ENCODE peak calls at places on chromosomes 11 and 22, in four cellular contexts. A is Calu3, Z is HL-60, K is stomach. E is an unnamed sample.

GRCh38 chr11:86483591-86484163 is 109.0 kb downstream of the CCDC81 start:
- DNase-seq in A (no peak), Z (no peak), K (no peak), E (no peak)

GRCh38 chr11:32987851-32988250 is 27.8 kb upstream of the DEPDC7 start:
- DNase-seq in A (no peak), Z (no peak), K (peak), E (no peak)

GRCh38 chr22:23781065-23781464 is 5.7 kb upstream of the SMARCB1 start:
- DNase-seq in A (no peak), Z (no peak), K (no peak), E (no peak)

GRCh38 chr11:8202428-8203160 is 33.8 kb upstream of the RIC3 start:
- DNase-seq in A (no peak), Z (no peak), K (no peak), E (no peak)

GRCh38 chr22:27488456-27489224 is 312.9 kb downstream of the MN1 start:
- DNase-seq in A (no peak), Z (no peak), K (peak), E (no peak)

GRCh38 chr11:116485425-116485824 is 287.4 kb downstream of the BUD13 start:
- DNase-seq in A (no peak), Z (no peak), K (no peak), E (no peak)

GRCh38 chr22:24996420-24996952 is 44.0 kb downstream of the KIAA1671 start:
- DNase-seq in A (peak), Z (no peak), K (no peak), E (peak)

GRCh38 chr22:19896665-19897355 is 42.1 kb upstream of the GNB1L start:
- DNase-seq in A (no peak), Z (no peak), K (no peak), E (no peak)

GRCh38 chr11:35629914-35630313 is 11.7 kb downstream of the FJX1 start:
- DNase-seq in A (peak), Z (no peak), K (no peak), E (no peak)

GRCh38 chr11:66568124-66568916 is at the start of gene CTSF:
- DNase-seq in A (peak), Z (peak), K (peak), E (peak)

GRCh38 chr11:65471410-65471762 is 27.5 kb upstream of the MALAT1 start:
- DNase-seq in A (peak), Z (peak), K (peak), E (no peak)

GRCh38 chr11:19506803-19507466 is 205.7 kb upstream of the NAV2 start:
- DNase-seq in A (no peak), Z (no peak), K (no peak), E (no peak)

GRCh38 chr11:1755344-1756023 is 5.1 kb upstream of the IFITM10 start:
- DNase-seq in A (no peak), Z (no peak), K (no peak), E (no peak)

GRCh38 chr11:74347381-74347780 is 35.9 kb upstream of the P4HA3 start:
- DNase-seq in A (no peak), Z (no peak), K (no peak), E (no peak)

GRCh38 chr11:103680861-103681260 is 355.6 kb upstream of the DDI1 start:
- DNase-seq in A (no peak), Z (no peak), K (no peak), E (no peak)

GRCh38 chr11:48110509-48110766 is 106.2 kb upstream of the OR4B1 start:
- DNase-seq in A (no peak), Z (no peak), K (no peak), E (no peak)

GRCh38 chr22:32801436-32802290 is at the start of gene TIMP3:
- DNase-seq in A (peak), Z (no peak), K (peak), E (peak)

GRCh38 chr22:23514317-23515038 is 65.6 kb downstream of the IGLL1 start:
- DNase-seq in A (no peak), Z (no peak), K (no peak), E (no peak)

GRCh38 chr11:67302571-67303131 is 679 bp upstream of the SSH3 start:
- DNase-seq in A (peak), Z (peak), K (peak), E (no peak)

GRCh38 chr11:1487091-1487850 is 692 bp upstream of the MOB2 start:
- DNase-seq in A (no peak), Z (no peak), K (no peak), E (no peak)

GRCh38 chr11:110362916-110363574 is 66.6 kb upstream of the RDX start:
- DNase-seq in A (peak), Z (no peak), K (peak), E (no peak)

GRCh38 chr11:110366234-110366633 is 63.5 kb upstream of the FDX1 start:
- DNase-seq in A (peak), Z (no peak), K (peak), E (no peak)

GRCh38 chr11:110373061-110373702 is 56.6 kb upstream of the FDX1 start:
- DNase-seq in A (no peak), Z (no peak), K (no peak), E (no peak)

GRCh38 chr11:110367571-110367970 is 62.2 kb upstream of the FDX1 start:
- DNase-seq in A (no peak), Z (no peak), K (no peak), E (no peak)
- TF ChIP-seq CTCF in A (no peak), Z (no peak), K (peak), E (peak)

DNA sequence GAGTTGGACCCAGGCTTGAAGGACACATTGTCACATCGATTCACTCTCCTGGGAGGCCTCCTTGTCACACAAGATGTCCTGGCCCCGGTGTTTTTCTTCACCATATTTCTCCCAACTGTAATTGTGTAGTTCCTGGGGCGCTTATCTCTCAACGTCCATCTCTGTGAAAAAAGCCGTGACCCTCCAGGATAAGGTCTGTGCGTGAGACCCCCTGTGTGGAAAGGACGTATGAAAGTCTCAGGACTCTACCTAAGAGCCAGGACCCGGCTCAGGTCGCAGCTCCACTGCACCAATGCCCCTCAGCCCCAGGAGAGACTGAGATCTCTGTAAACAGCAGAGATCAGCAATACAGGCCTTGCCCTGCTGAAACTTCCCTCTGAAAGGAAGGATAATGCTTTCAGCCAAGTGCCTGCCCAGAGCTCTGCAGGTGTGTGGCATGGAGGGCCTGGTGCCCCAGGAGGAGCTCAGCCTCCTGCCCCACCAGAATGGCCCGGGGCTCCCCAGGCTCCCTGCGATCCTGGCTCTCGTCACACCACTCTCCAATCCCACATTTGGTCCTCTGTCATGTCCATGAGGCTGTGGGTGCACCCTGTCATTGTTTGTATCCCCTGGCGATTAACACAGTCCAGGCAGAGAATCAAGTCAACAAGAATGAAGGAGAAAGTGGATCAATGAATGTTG is 119.2 kb upstream of the TMEM45B start:
- DNase-seq in A (no peak), Z (no peak), K (no peak), E (no peak)
- TF ChIP-seq CTCF in A (no peak), Z (no peak), K (no peak), E (no peak)

GRCh38 chr11:31870609-31871309 is 59.6 kb upstream of the PAX6 start:
- DNase-seq in A (peak), Z (peak), K (peak), E (peak)

GRCh38 chr11:31872074-31872440 is 60.9 kb upstream of the PAX6 start:
- DNase-seq in A (no peak), Z (no peak), K (no peak), E (no peak)

GRCh38 chr11:31871310-31872073 is 60.4 kb upstream of the PAX6 start:
- DNase-seq in A (no peak), Z (no peak), K (no peak), E (no peak)

GRCh38 chr11:31874631-31875191 is 63.6 kb upstream of the PAX6 start:
- DNase-seq in A (no peak), Z (no peak), K (no peak), E (no peak)

DNA sequence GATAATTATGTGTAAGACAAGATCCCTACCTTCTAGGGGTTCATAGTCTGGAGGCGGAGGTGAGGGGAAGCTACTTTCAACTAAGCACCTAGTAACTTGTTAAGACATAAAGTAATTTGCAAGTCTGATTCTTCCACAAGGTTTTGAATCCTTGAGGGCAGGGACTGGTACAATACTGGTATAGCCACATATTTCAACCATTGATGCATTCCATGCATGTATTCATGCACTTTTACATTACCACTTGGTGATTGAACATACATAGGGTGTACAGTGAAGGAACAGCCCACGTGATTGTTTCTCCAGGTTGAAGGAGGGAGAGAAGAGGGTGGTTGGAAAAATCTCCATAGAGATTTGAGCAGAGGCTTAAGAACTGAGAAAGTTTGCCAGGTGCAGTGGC is 62.0 kb upstream of the PAX6 start:
- DNase-seq in A (no peak), Z (no peak), K (no peak), E (no peak)
- TF ChIP-seq CTCF in A (no peak), Z (no peak), K (no peak), E (no peak)

DNA sequence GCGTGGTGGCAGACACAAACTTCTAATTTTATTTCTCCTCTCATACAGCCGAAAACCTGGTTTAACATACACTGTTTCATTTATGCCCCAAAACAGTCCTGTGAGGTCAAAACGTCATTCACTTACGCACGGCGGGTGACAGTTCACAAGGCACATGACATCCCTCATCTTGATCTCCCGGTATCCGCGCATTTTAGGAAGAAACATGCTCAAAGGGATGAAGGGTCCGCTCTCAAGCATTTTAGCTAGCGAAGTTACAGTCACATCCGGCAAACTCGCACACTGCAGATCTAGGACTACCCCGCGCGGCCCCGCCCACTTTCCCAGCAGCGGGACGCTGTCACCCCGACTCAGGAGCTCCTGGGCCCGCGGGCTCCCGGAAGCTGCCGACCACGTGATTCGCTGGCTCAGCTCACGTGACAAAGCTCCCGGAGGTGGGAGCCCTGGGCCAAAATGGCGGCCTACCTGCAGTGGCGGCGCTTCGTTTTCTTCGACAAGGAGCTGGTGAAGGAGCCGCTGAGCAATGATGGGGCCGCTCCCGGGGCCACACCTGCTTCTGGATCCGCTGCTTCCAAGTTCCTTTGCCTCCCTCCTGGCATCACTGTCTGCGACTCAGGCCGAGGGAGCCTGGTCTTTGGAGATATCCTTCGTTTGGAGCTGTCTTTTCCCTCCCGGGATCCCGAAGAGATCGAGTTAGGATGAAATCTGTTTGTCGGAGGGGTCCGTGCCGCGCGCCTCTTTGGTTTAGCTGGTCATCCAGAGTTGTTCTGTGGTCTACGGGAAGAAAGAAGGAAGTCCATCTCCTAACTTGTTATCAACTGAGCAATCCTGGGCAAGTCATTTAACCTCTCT is at the start of gene VPS11:
- DNase-seq in A (peak), Z (peak), K (peak), E (peak)
- TF ChIP-seq CTCF in A (no peak), Z (no peak), K (no peak), E (no peak)

GRCh38 chr11:57712256-57713150 is at the start of gene TMX2:
- DNase-seq in A (peak), Z (peak), K (peak), E (peak)
- TF ChIP-seq CTCF in A (no peak), Z (no peak), K (no peak), E (no peak)

GRCh38 chr11:131408011-131408640 is 37.7 kb downstream of the NTM start:
- DNase-seq in A (no peak), Z (peak), K (peak), E (no peak)
- TF ChIP-seq CTCF in A (no peak), Z (peak), K (no peak), E (peak)

DNA sequence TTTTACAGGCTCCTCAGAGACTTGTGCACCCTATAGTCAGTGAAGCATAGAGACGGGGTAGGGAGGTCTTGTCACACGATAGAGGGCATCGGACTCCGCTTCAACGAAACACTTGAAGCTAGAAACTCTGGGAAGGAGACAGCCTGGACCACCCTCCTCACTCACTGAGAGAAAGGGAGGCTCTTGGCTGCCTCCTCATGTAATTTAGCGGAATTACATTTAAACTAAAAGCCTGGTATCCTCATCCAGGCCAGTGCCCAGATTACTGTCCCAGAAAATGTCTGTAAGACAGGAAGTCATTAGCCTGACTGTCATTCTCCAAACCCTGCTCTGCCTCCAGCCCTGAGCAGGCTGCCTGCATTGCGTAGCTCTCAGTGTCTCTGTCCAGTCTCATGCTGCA is 36.0 kb downstream of the TTLL1 start:
- DNase-seq in A (no peak), Z (peak), K (no peak), E (no peak)
- TF ChIP-seq CTCF in A (no peak), Z (peak), K (no peak), E (peak)

DNA sequence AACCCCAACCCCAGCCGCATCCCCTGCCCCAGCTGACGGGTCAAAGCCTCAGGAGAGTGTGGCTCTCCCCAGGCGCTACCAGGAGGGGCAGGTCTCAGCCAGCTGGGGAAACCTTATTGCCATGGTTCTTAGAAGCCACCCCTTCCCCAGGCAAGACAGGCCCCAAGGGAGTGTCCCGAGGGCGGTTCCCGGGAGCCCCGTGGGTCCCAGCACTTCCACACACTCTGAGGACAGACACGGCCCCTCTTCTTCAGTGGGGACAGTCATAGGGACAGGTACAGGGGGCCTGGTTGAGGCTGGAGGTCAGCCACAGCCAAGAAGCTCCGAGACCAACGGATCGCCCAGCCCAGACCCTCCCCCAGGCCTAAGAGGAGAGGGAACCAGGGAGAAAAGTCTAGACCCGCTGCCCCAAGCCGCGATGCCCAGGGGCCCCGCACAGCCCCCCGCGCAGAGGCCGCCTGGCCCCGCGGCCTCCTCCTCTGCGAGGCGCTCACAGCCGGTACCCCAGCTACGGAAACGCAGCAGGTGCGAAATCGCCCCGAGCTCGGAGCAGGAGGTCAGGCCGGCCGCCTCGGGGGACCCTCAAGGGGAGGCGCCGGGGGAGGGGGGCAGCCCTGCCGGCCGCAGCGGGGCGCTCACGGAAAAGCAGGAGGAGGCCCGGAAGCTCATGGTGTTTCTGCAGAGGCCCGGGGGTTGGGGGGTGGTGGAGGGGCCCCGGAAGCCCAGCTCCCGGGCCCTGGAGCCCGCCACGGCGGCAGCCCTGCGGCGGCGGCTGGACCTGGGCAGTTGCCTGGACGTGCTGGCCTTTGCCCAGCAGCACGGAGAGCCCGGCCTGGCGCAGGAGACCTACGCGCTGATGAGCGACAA is 2.6 kb downstream of the KLHDC7B start:
- DNase-seq in A (no peak), Z (no peak), K (no peak), E (no peak)
- TF ChIP-seq CTCF in A (no peak), Z (no peak), K (no peak), E (no peak)

DNA sequence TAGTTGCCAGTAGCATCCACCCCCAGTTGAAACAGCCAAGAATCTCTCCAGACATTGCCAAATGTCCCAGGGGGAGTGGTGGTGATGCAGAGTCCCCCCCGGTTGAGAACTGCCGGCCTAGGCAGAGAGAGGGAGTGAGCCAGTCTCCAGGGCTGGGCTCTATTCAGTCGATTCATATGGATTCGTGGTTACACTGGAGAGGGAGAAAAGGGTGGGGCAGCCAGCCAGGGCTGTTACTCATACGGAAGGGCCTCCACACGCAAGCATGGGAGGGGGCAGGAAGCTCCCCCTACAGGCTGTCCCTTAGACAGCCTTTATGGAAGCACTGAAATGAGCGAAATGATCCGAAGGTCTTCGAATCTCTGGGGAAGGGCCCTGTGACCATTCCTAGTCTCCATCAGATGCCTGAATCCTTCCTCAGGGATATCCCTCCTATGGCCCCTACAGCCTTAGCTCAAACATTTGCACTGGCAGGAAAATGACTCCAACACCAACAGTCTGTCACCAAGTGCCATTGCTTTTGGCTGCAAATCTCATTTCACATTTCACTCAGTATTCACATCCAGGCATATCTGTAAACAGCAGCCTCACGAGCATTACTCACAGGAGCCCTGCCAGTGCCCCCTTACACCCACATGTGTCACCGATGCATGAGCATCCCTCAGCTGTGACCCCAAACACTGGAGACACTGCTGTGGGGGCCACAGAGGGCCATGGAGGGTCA is 18.4 kb upstream of the TLCD5 start:
- DNase-seq in A (peak), Z (no peak), K (peak), E (no peak)
- TF ChIP-seq CTCF in A (peak), Z (no peak), K (no peak), E (peak)

E was measured in D721Med.